ENCODE peak calls at places on chromosomes 16 and 17, in eight cellular contexts. H, B, Z, W, A, X, Y and Q are unnamed samples.

GRCh38 chr17:35002876-35003551 is 22.7 kb downstream of the LIG3 start:
- DNase-seq in H (no peak), B (no peak), Z (peak; percentile 78), W (no peak), A (no peak), X (no peak), Y (no peak), Q (peak; percentile 76)

GRCh38 chr17:70050192-70050591 is 24.8 kb upstream of the KCNJ16 start:
- DNase-seq in H (no peak), B (no peak), Z (no peak), W (no peak), A (no peak), X (no peak), Y (no peak), Q (no peak)

GRCh38 chr17:31595666-31596381 is 204.3 kb downstream of the RAB11FIP4 start:
- DNase-seq in H (no peak), B (no peak), Z (no peak), W (no peak), A (peak; percentile 4), X (no peak), Y (no peak), Q (no peak)

GRCh38 chr17:65079489-65079900 is 23.0 kb upstream of the GNA13 start:
- DNase-seq in H (no peak), B (no peak), Z (no peak), W (no peak), A (no peak), X (no peak), Y (no peak), Q (no peak)

GRCh38 chr17:68527314-68527713 is 15.1 kb downstream of the PRKAR1A start:
- DNase-seq in H (no peak), B (peak; percentile 33), Z (no peak), W (no peak), A (no peak), X (no peak), Y (no peak), Q (no peak)

GRCh38 chr17:73765824-73766563 is 121.7 kb upstream of the SDK2 start:
- DNase-seq in H (no peak), B (no peak), Z (peak; percentile 61), W (no peak), A (no peak), X (no peak), Y (no peak), Q (no peak)

GRCh38 chr16:53090591-53091507 is 36.1 kb downstream of the CHD9 start:
- DNase-seq in H (peak; percentile 97), B (peak; percentile 79), Z (peak; percentile 95), W (peak; percentile 98), A (peak; percentile 89), X (peak; percentile 52), Y (no peak), Q (peak; percentile 69)

GRCh38 chr17:12627776-12628491 is 37.8 kb upstream of the MYOCD start:
- DNase-seq in H (no peak), B (no peak), Z (no peak), W (no peak), A (no peak), X (no peak), Y (no peak), Q (no peak)

GRCh38 chr17:14833201-14833773 is 431.8 kb downstream of the PMP22 start:
- DNase-seq in H (no peak), B (no peak), Z (no peak), W (no peak), A (no peak), X (no peak), Y (no peak), Q (no peak)

GRCh38 chr16:31202402-31203385 is at the start of gene PYCARD:
- DNase-seq in H (peak; percentile 19), B (peak; percentile 48), Z (peak; percentile 70), W (peak; percentile 48), A (peak; percentile 86), X (no peak), Y (no peak), Q (peak; percentile 37)

GRCh38 chr16:84408314-84408690 is 40.0 kb downstream of the ATP2C2 start:
- DNase-seq in H (no peak), B (no peak), Z (no peak), W (no peak), A (no peak), X (no peak), Y (no peak), Q (no peak)

GRCh38 chr17:65531508-65532431 is 29.7 kb downstream of the AXIN2 start:
- DNase-seq in H (peak; percentile 22), B (peak; percentile 48), Z (peak; percentile 51), W (peak; percentile 84), A (peak; percentile 61), X (no peak), Y (peak; percentile 46), Q (peak; percentile 78)

GRCh38 chr16:23055481-23055880 is 93.8 kb downstream of the USP31 start:
- DNase-seq in H (no peak), B (no peak), Z (no peak), W (no peak), A (no peak), X (no peak), Y (no peak), Q (no peak)

GRCh38 chr16:72997141-72997542 is 50.8 kb downstream of the ZFHX3 start:
- DNase-seq in H (peak; percentile 57), B (peak; percentile 65), Z (no peak), W (no peak), A (no peak), X (no peak), Y (no peak), Q (peak; percentile 52)

GRCh38 chr17:83204230-83204725 is 124.9 kb downstream of the METRNL start:
- DNase-seq in H (peak; percentile 29), B (no peak), Z (no peak), W (no peak), A (no peak), X (no peak), Y (no peak), Q (peak; percentile 0)

GRCh38 chr17:16922386-16923096 is 49.4 kb downstream of the TNFRSF13B start:
- DNase-seq in H (no peak), B (no peak), Z (no peak), W (no peak), A (peak; percentile 26), X (no peak), Y (no peak), Q (no peak)
- TF ChIP-seq POLR2A in H (no peak), B (no peak), Z (no peak), W (no peak), A (no peak), X (no peak), Y (no peak), Q (no peak)

GRCh38 chr16:29290631-29291247 is 115.8 kb downstream of the NPIPB11 start:
- DNase-seq in H (peak; percentile 98), B (peak; percentile 97), Z (peak; percentile 99), W (peak; percentile 96), A (peak; percentile 97), X (peak; percentile 40), Y (peak; percentile 74), Q (peak; percentile 98)
- H3K4me3 ChIP-seq in H (peak overlapping the region; percentile 28), B (no peak overlapping the region), Z (peak overlapping the region; percentile 39), W (peak overlapping the region; percentile 28), A (peak overlapping the region; percentile 47), X (no peak overlapping the region), Y (peak overlapping the region; percentile 24), Q (no peak overlapping the region)

DNA sequence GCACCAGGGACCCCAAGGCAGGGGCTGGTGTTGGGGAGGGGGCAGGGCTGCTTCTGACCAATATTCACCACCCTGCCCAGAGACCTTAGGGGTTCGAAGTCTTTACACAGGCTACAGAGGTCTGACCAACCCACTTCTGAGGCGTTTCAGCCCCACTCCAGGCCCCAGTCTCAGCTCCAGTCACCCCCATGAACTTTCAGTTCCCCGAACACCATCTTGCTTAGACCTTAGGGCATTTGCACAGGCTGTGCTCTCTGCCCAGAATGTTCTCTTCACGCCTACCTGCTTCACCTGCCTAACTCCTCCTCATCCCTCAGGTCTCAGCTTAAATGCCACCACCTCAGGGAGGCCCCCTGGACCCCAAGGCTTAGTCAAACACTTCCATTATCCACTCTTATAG is 25.8 kb upstream of the CPNE2 start:
- DNase-seq in H (no peak), B (no peak), Z (no peak), W (no peak), A (no peak), X (no peak), Y (no peak), Q (no peak)
- H3K4me1 ChIP-seq in H (no peaks in the 10 kb centered on the region), B (no peaks in the 10 kb centered on the region), Z (peaks cover 2% of the 10 kb centered on the region), W (peaks cover under 1% of the 10 kb centered on the region), A (no peaks in the 10 kb centered on the region), X (peaks cover 1% of the 10 kb centered on the region), Y (peaks cover 6% of the 10 kb centered on the region), Q (no peaks in the 10 kb centered on the region)

DNA sequence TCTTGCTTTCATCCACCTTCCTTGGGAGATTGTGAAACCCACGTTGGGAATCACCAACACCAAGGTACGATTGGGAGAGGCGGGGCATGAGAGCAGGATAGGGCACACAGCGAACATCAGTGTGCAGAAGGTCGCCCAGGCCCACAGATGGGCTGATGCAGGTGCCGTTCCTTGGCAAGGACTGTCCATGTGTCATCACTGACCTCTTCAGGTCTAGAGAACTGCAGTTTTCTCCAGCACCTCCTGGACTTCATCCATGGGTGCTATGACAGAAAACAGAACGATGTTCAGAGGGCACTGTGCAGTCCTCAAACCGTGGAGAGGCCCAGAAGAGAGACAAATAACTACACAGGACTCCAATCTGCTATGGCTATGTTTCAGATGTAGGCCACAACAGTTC is 23.9 kb upstream of the TAT start:
- DNase-seq in H (no peak), B (no peak), Z (no peak), W (no peak), A (no peak), X (no peak), Y (no peak), Q (no peak)
- TF ChIP-seq POLR2A in H (no peak), B (no peak), Z (no peak), W (no peak), A (no peak), X (no peak), Y (no peak), Q (no peak)

GRCh38 chr17:76496464-76496863 is 4.8 kb downstream of the RHBDF2 start:
- DNase-seq in H (no peak), B (no peak), Z (no peak), W (no peak), A (no peak), X (no peak), Y (no peak), Q (no peak)

GRCh38 chr17:76497699-76497978 is 3.6 kb downstream of the RHBDF2 start:
- DNase-seq in H (no peak), B (no peak), Z (no peak), W (no peak), A (no peak), X (no peak), Y (no peak), Q (no peak)

GRCh38 chr17:76498886-76499667 is 2.1 kb downstream of the RHBDF2 start:
- DNase-seq in H (no peak), B (peak; percentile 52), Z (no peak), W (no peak), A (no peak), X (no peak), Y (peak; percentile 53), Q (peak; percentile 49)

GRCh38 chr17:76500074-76500744 is 1.0 kb downstream of the RHBDF2 start:
- DNase-seq in H (no peak), B (peak; percentile 30), Z (no peak), W (no peak), A (no peak), X (no peak), Y (no peak), Q (no peak)

GRCh38 chr17:76497979-76498885 is 3.0 kb downstream of the RHBDF2 start:
- DNase-seq in H (no peak), B (peak; percentile 92), Z (peak; percentile 94), W (peak; percentile 62), A (peak; percentile 79), X (no peak), Y (peak; percentile 75), Q (peak; percentile 93)
- H3K4me3 ChIP-seq in H (no peak overlapping the region), B (no peak overlapping the region), Z (peak overlapping the region; percentile 85), W (no peak overlapping the region), A (peak overlapping the region; percentile 26), X (no peak overlapping the region), Y (peak overlapping the region; percentile 13), Q (no peak overlapping the region)